ENCODE peak calls at places on chromosomes 13 and 19, in six cellular contexts. A is ascending aorta, D is breast epithelium, V is mucosa of descending colon, H is thoracic aorta, S is cardiac muscle cell. X is an unnamed sample. For H3K4me1, the result is how much of the 10 kb centered on the place peaks cover.

GRCh38 chr13:95677564-95678386 is 836 bp downstream of the DNAJC3 start:
- DNase-seq in D (no peak), V (no peak), A (no peak), S (peak), H (no peak), X (no peak)

GRCh38 chr19:49133621-49134454 is 14.5 kb downstream of the PPFIA3 start:
- DNase-seq in H (no peak), A (peak), D (no peak), S (peak), V (peak), X (peak)

GRCh38 chr13:44004881-44005280 is 125.2 kb downstream of the LACC1 start:
- DNase-seq in A (no peak), V (no peak), H (no peak), S (no peak), D (no peak), X (no peak)

GRCh38 chr19:48194041-48194871 is 23.8 kb downstream of the ZSWIM9 start:
- DNase-seq in A (peak), D (no peak), H (no peak), S (peak), V (no peak), X (no peak)

GRCh38 chr13:40389081-40389641 is 277.3 kb downstream of the FOXO1 start:
- DNase-seq in D (no peak), H (no peak), V (no peak), A (no peak), S (no peak), X (no peak)

GRCh38 chr19:55319786-55320185 is 5.4 kb downstream of the TMEM150B start:
- DNase-seq in D (no peak), S (peak), A (no peak), V (peak), H (no peak), X (no peak)

GRCh38 chr19:16608290-16608704 is 19.7 kb downstream of the MED26 start:
- DNase-seq in A (peak), H (peak), S (no peak), V (no peak), D (no peak), X (no peak)

GRCh38 chr19:39474139-39474620 is 6.5 kb upstream of the TIMM50 start:
- DNase-seq in D (no peak), A (peak), V (peak), H (no peak), S (peak), X (no peak)

GRCh38 chr19:56309511-56310185 is 5.0 kb downstream of the ZSCAN5A start:
- DNase-seq in V (peak), D (no peak), H (no peak), A (no peak), S (peak), X (peak)

GRCh38 chr19:18978616-18979015 is 37.6 kb upstream of the HOMER3 start:
- DNase-seq in S (no peak), A (no peak), V (no peak), H (no peak), D (no peak), X (no peak)

GRCh38 chr13:31012285-31013024 is 80.0 kb downstream of the TEX26 start:
- DNase-seq in D (no peak), S (peak), V (no peak), H (no peak), A (no peak), X (no peak)

GRCh38 chr19:42246143-42246868 is 3.9 kb upstream of the GSK3A start:
- DNase-seq in A (peak), D (peak), V (peak), H (peak), S (peak), X (peak)

GRCh38 chr13:100465558-100465957 is 123.0 kb downstream of the GGACT start:
- DNase-seq in S (no peak), V (no peak), A (no peak), H (no peak), D (no peak), X (no peak)

GRCh38 chr19:55590621-55591020 is 8.7 kb downstream of the FIZ1 start:
- DNase-seq in D (no peak), A (no peak), V (no peak), H (no peak), S (no peak), X (no peak)

GRCh38 chr19:42473686-42474085 is 30.9 kb upstream of the CXCL17 start:
- DNase-seq in H (no peak), A (no peak), V (no peak), D (no peak), S (no peak), X (no peak)

GRCh38 chr19:32676895-32677359 is 1.3 kb downstream of the RGS9BP start:
- DNase-seq in A (no peak), V (no peak), D (no peak), H (no peak), S (no peak), X (no peak)

GRCh38 chr13:54705738-54706137 is 1677.1 kb downstream of the OLFM4 start:
- DNase-seq in D (no peak), V (no peak), A (no peak), S (no peak), H (no peak), X (no peak)

GRCh38 chr19:2410023-2410422 is 17.4 kb downstream of the TIMM13 start:
- DNase-seq in V (no peak), S (no peak), D (no peak), H (no peak), A (no peak), X (no peak)

GRCh38 chr13:49248433-49249002 is 793 bp downstream of the CDADC1 start:
- DNase-seq in H (no peak), V (no peak), A (no peak), S (no peak), D (no peak), X (no peak)

GRCh38 chr13:41916173-41916954 is 44.5 kb downstream of the VWA8 start:
- DNase-seq in S (peak), A (no peak), H (no peak), D (no peak), V (no peak), X (no peak)

GRCh38 chr13:41919741-41920487 is 41.0 kb downstream of the VWA8 start:
- DNase-seq in S (no peak), H (no peak), D (no peak), A (no peak), V (no peak), X (no peak)

GRCh38 chr13:41915096-41915495 is 45.8 kb downstream of the VWA8 start:
- DNase-seq in D (no peak), V (no peak), A (no peak), H (no peak), S (no peak), X (no peak)

GRCh38 chr13:41917641-41918040 is 43.3 kb downstream of the VWA8 start:
- DNase-seq in S (no peak), H (no peak), V (no peak), D (no peak), A (no peak), X (no peak)

GRCh38 chr13:41919031-41919740 is 41.7 kb downstream of the VWA8 start:
- DNase-seq in V (no peak), D (no peak), H (no peak), A (no peak), S (no peak), X (no peak)
- H3K4me1 ChIP-seq in V (under half), D (under half), H (under half), A (under half), S (under half), X (under half)

GRCh38 chr13:25117312-25117711 is 21.4 kb downstream of the PABPC3 start:
- DNase-seq in S (no peak), D (no peak), H (no peak), A (no peak), V (no peak), X (no peak)
- TF ChIP-seq CTCF in S (no peak), D (no peak), H (no peak), A (no peak), V (no peak), X (no peak)

GRCh38 chr13:29940715-29941114 is 90.3 kb upstream of the UBL3 start:
- DNase-seq in D (no peak), H (no peak), A (no peak), V (no peak), S (no peak), X (no peak)
- H3K4me1 ChIP-seq in D (under half), H (under half), A (under half), V (under half), S (under half), X (under half)

GRCh38 chr19:3521104-3521445 is 15.0 kb downstream of the FZR1 start:
- DNase-seq in A (no peak), D (no peak), S (no peak), H (no peak), V (no peak), X (no peak)
- TF ChIP-seq CTCF in A (no peak), D (no peak), S (no peak), H (no peak), V (no peak), X (no peak)

GRCh38 chr13:110348309-110348625 is 41.2 kb downstream of the COL4A2 start:
- DNase-seq in H (no peak), S (no peak), D (no peak), A (no peak), V (no peak), X (no peak)
- H3K4me1 ChIP-seq in H (under half), S (under half), D (under half), A (half or more), V (under half), X (under half)

GRCh38 chr19:34574704-34575103 is 93.1 kb downstream of the WTIP start:
- DNase-seq in D (no peak), A (no peak), H (no peak), S (no peak), V (no peak), X (no peak)
- TF ChIP-seq CTCF in D (no peak), A (no peak), H (no peak), S (no peak), V (no peak), X (no peak)

GRCh38 chr13:98487522-98487921 is 89.4 kb downstream of the STK24 start:
- DNase-seq in H (no peak), D (no peak), V (no peak), A (no peak), S (no peak), X (no peak)
- H3K4me1 ChIP-seq in H (under half), D (under half), V (half or more), A (under half), S (half or more), X (under half)

GRCh38 chr19:31338069-31338767 is 11.0 kb downstream of the TSHZ3 start:
- DNase-seq in A (peak), S (peak), V (peak), H (no peak), D (no peak), X (peak)
- TF ChIP-seq CTCF in A (peak), S (peak), V (no peak), H (peak), D (no peak), X (peak)

DNA sequence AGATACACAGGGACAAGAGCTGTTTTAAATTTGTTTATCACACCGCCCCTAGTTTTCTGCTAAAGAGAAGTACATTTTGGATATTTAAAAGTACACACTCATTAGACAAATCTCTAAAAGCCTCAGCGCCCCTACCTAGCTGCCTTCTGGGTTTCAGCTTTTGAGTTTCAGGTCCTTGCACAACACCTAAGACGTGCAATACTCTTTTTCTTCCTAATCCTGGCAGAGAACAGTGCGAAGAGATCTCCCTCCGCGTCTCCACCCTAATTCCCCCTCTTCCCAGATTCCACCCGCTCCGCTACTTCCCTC is 419 bp upstream of the KLF5 start:
- DNase-seq in S (no peak), A (no peak), H (no peak), D (no peak), V (no peak), X (no peak)
- H3K4me1 ChIP-seq in S (under half), A (under half), H (under half), D (under half), V (under half), X (under half)

X was measured in right lobe of liver.